ENCODE peak calls at places on chromosomes 16 and 17, in nine cellular contexts. One of them, this sample, is unnamed.

GRCh38 chr17:74424658-74425057 is 7.2 kb upstream of the GPRC5C start:
- DNase-seq in GM13977: no peak
- DNase-seq in kidney tubule cell: no peak
- DNase-seq in CD8-positive, alpha-beta T cell: no peak
- DNase-seq in neural crest cell: no peak
- DNase-seq in thoracic aorta: no peak
- DNase-seq in fibroblast of lung: no peak
- DNase-seq in activated CD8-positive, alpha-beta memory T cell treated with anti-CD3 and anti-CD28 coated beads, Interleukin-2, amount 50 U/mL, for 4 hours: no peak
- DNase-seq in Calu3: no peak
- DNase-seq in this sample: no peak

GRCh38 chr16:67030221-67030962 is 1.4 kb downstream of the CBFB start:
- DNase-seq in GM13977: no peak
- DNase-seq in kidney tubule cell: peak
- DNase-seq in CD8-positive, alpha-beta T cell: no peak
- DNase-seq in neural crest cell: no peak
- DNase-seq in thoracic aorta: no peak
- DNase-seq in fibroblast of lung: no peak
- DNase-seq in activated CD8-positive, alpha-beta memory T cell treated with anti-CD3 and anti-CD28 coated beads, Interleukin-2, amount 50 U/mL, for 4 hours: no peak
- DNase-seq in Calu3: no peak
- DNase-seq in this sample: no peak

GRCh38 chr16:27441276-27441675 is 39.3 kb downstream of the IL21R start:
- DNase-seq in GM13977: no peak
- DNase-seq in kidney tubule cell: no peak
- DNase-seq in CD8-positive, alpha-beta T cell: no peak
- DNase-seq in neural crest cell: no peak
- DNase-seq in thoracic aorta: no peak
- DNase-seq in fibroblast of lung: no peak
- DNase-seq in activated CD8-positive, alpha-beta memory T cell treated with anti-CD3 and anti-CD28 coated beads, Interleukin-2, amount 50 U/mL, for 4 hours: peak
- DNase-seq in Calu3: no peak
- DNase-seq in this sample: no peak

GRCh38 chr16:49739381-49739780 is 116.5 kb downstream of the ZNF423 start:
- DNase-seq in GM13977: no peak
- DNase-seq in kidney tubule cell: no peak
- DNase-seq in CD8-positive, alpha-beta T cell: no peak
- DNase-seq in neural crest cell: no peak
- DNase-seq in thoracic aorta: no peak
- DNase-seq in fibroblast of lung: no peak
- DNase-seq in activated CD8-positive, alpha-beta memory T cell treated with anti-CD3 and anti-CD28 coated beads, Interleukin-2, amount 50 U/mL, for 4 hours: no peak
- DNase-seq in Calu3: peak
- DNase-seq in this sample: no peak

GRCh38 chr17:61849674-61850073 is 13.7 kb downstream of the BRIP1 start:
- DNase-seq in GM13977: no peak
- DNase-seq in kidney tubule cell: no peak
- DNase-seq in CD8-positive, alpha-beta T cell: no peak
- DNase-seq in neural crest cell: no peak
- DNase-seq in thoracic aorta: no peak
- DNase-seq in fibroblast of lung: no peak
- DNase-seq in activated CD8-positive, alpha-beta memory T cell treated with anti-CD3 and anti-CD28 coated beads, Interleukin-2, amount 50 U/mL, for 4 hours: no peak
- DNase-seq in Calu3: no peak
- DNase-seq in this sample: peak

GRCh38 chr17:31433091-31433790 is 41.8 kb downstream of the RAB11FIP4 start:
- DNase-seq in GM13977: no peak
- DNase-seq in kidney tubule cell: no peak
- DNase-seq in CD8-positive, alpha-beta T cell: peak
- DNase-seq in neural crest cell: no peak
- DNase-seq in thoracic aorta: no peak
- DNase-seq in fibroblast of lung: no peak
- DNase-seq in activated CD8-positive, alpha-beta memory T cell treated with anti-CD3 and anti-CD28 coated beads, Interleukin-2, amount 50 U/mL, for 4 hours: peak
- DNase-seq in Calu3: no peak
- DNase-seq in this sample: no peak

GRCh38 chr17:42120161-42121065 is 754 bp downstream of the KAT2A start:
- DNase-seq in GM13977: peak
- DNase-seq in kidney tubule cell: no peak
- DNase-seq in CD8-positive, alpha-beta T cell: no peak
- DNase-seq in neural crest cell: peak
- DNase-seq in thoracic aorta: no peak
- DNase-seq in fibroblast of lung: no peak
- DNase-seq in activated CD8-positive, alpha-beta memory T cell treated with anti-CD3 and anti-CD28 coated beads, Interleukin-2, amount 50 U/mL, for 4 hours: no peak
- DNase-seq in Calu3: no peak
- DNase-seq in this sample: no peak

GRCh38 chr17:63419949-63420867 is 25.9 kb downstream of the CYB561 start:
- DNase-seq in GM13977: no peak
- DNase-seq in kidney tubule cell: no peak
- DNase-seq in CD8-positive, alpha-beta T cell: peak
- DNase-seq in neural crest cell: no peak
- DNase-seq in thoracic aorta: no peak
- DNase-seq in fibroblast of lung: no peak
- DNase-seq in activated CD8-positive, alpha-beta memory T cell treated with anti-CD3 and anti-CD28 coated beads, Interleukin-2, amount 50 U/mL, for 4 hours: no peak
- DNase-seq in Calu3: no peak
- DNase-seq in this sample: no peak

GRCh38 chr16:75061677-75062076 is 54.9 kb downstream of the LDHD start:
- DNase-seq in GM13977: no peak
- DNase-seq in kidney tubule cell: no peak
- DNase-seq in CD8-positive, alpha-beta T cell: no peak
- DNase-seq in neural crest cell: no peak
- DNase-seq in thoracic aorta: no peak
- DNase-seq in fibroblast of lung: no peak
- DNase-seq in activated CD8-positive, alpha-beta memory T cell treated with anti-CD3 and anti-CD28 coated beads, Interleukin-2, amount 50 U/mL, for 4 hours: no peak
- DNase-seq in Calu3: no peak
- DNase-seq in this sample: no peak

GRCh38 chr17:30230596-30231125 is 4.8 kb downstream of the SLC6A4 start:
- DNase-seq in GM13977: no peak
- DNase-seq in kidney tubule cell: peak
- DNase-seq in CD8-positive, alpha-beta T cell: no peak
- DNase-seq in neural crest cell: no peak
- DNase-seq in thoracic aorta: no peak
- DNase-seq in fibroblast of lung: no peak
- DNase-seq in activated CD8-positive, alpha-beta memory T cell treated with anti-CD3 and anti-CD28 coated beads, Interleukin-2, amount 50 U/mL, for 4 hours: no peak
- DNase-seq in Calu3: no peak
- DNase-seq in this sample: no peak

GRCh38 chr17:28199115-28199514 is 119.9 kb upstream of the TMEM97 start:
- DNase-seq in GM13977: no peak
- DNase-seq in kidney tubule cell: no peak
- DNase-seq in CD8-positive, alpha-beta T cell: no peak
- DNase-seq in neural crest cell: no peak
- DNase-seq in thoracic aorta: no peak
- DNase-seq in fibroblast of lung: no peak
- DNase-seq in activated CD8-positive, alpha-beta memory T cell treated with anti-CD3 and anti-CD28 coated beads, Interleukin-2, amount 50 U/mL, for 4 hours: no peak
- DNase-seq in Calu3: no peak
- DNase-seq in this sample: no peak

GRCh38 chr17:17749025-17749772 is 67.9 kb downstream of the RAI1 start:
- DNase-seq in GM13977: no peak
- DNase-seq in kidney tubule cell: no peak
- DNase-seq in CD8-positive, alpha-beta T cell: no peak
- DNase-seq in neural crest cell: no peak
- DNase-seq in thoracic aorta: no peak
- DNase-seq in fibroblast of lung: no peak
- DNase-seq in activated CD8-positive, alpha-beta memory T cell treated with anti-CD3 and anti-CD28 coated beads, Interleukin-2, amount 50 U/mL, for 4 hours: no peak
- DNase-seq in Calu3: no peak
- DNase-seq in this sample: no peak

GRCh38 chr16:28288117-28288516 is 4.2 kb upstream of the SBK1 start:
- DNase-seq in GM13977: no peak
- DNase-seq in kidney tubule cell: no peak
- DNase-seq in CD8-positive, alpha-beta T cell: no peak
- DNase-seq in neural crest cell: no peak
- DNase-seq in thoracic aorta: no peak
- DNase-seq in fibroblast of lung: no peak
- DNase-seq in activated CD8-positive, alpha-beta memory T cell treated with anti-CD3 and anti-CD28 coated beads, Interleukin-2, amount 50 U/mL, for 4 hours: no peak
- DNase-seq in Calu3: no peak
- DNase-seq in this sample: no peak

GRCh38 chr16:87464691-87465300 is 28.0 kb downstream of the ZCCHC14 start:
- DNase-seq in GM13977: peak
- DNase-seq in kidney tubule cell: peak
- DNase-seq in CD8-positive, alpha-beta T cell: peak
- DNase-seq in neural crest cell: no peak
- DNase-seq in thoracic aorta: peak
- DNase-seq in fibroblast of lung: peak
- DNase-seq in activated CD8-positive, alpha-beta memory T cell treated with anti-CD3 and anti-CD28 coated beads, Interleukin-2, amount 50 U/mL, for 4 hours: peak
- DNase-seq in Calu3: peak
- DNase-seq in this sample: peak

GRCh38 chr17:55267777-55268648 is 3.3 kb downstream of the HLF start:
- DNase-seq in GM13977: no peak
- DNase-seq in kidney tubule cell: no peak
- DNase-seq in CD8-positive, alpha-beta T cell: no peak
- DNase-seq in neural crest cell: no peak
- DNase-seq in thoracic aorta: no peak
- DNase-seq in fibroblast of lung: no peak
- DNase-seq in activated CD8-positive, alpha-beta memory T cell treated with anti-CD3 and anti-CD28 coated beads, Interleukin-2, amount 50 U/mL, for 4 hours: no peak
- DNase-seq in Calu3: no peak
- DNase-seq in this sample: no peak

GRCh38 chr16:75265911-75266701 is 14.7 kb upstream of the BCAR1 start:
- DNase-seq in GM13977: peak
- DNase-seq in kidney tubule cell: peak
- DNase-seq in CD8-positive, alpha-beta T cell: no peak
- DNase-seq in neural crest cell: peak
- DNase-seq in thoracic aorta: no peak
- DNase-seq in fibroblast of lung: no peak
- DNase-seq in activated CD8-positive, alpha-beta memory T cell treated with anti-CD3 and anti-CD28 coated beads, Interleukin-2, amount 50 U/mL, for 4 hours: no peak
- DNase-seq in Calu3: peak
- DNase-seq in this sample: peak

GRCh38 chr16:4513881-4514280 is 24.7 kb downstream of the CDIP1 start:
- DNase-seq in GM13977: no peak
- DNase-seq in kidney tubule cell: no peak
- DNase-seq in CD8-positive, alpha-beta T cell: no peak
- DNase-seq in neural crest cell: no peak
- DNase-seq in thoracic aorta: no peak
- DNase-seq in fibroblast of lung: no peak
- DNase-seq in activated CD8-positive, alpha-beta memory T cell treated with anti-CD3 and anti-CD28 coated beads, Interleukin-2, amount 50 U/mL, for 4 hours: no peak
- DNase-seq in Calu3: no peak
- DNase-seq in this sample: no peak

GRCh38 chr16:66459878-66460277 is 32.8 kb downstream of the BEAN1 start:
- DNase-seq in GM13977: no peak
- DNase-seq in kidney tubule cell: no peak
- DNase-seq in CD8-positive, alpha-beta T cell: no peak
- DNase-seq in neural crest cell: no peak
- DNase-seq in thoracic aorta: no peak
- DNase-seq in fibroblast of lung: peak
- DNase-seq in activated CD8-positive, alpha-beta memory T cell treated with anti-CD3 and anti-CD28 coated beads, Interleukin-2, amount 50 U/mL, for 4 hours: no peak
- DNase-seq in Calu3: no peak
- DNase-seq in this sample: peak

GRCh38 chr16:8055761-8056160 is 534.5 kb downstream of the TMEM114 start:
- DNase-seq in GM13977: no peak
- DNase-seq in kidney tubule cell: no peak
- DNase-seq in CD8-positive, alpha-beta T cell: no peak
- DNase-seq in neural crest cell: no peak
- DNase-seq in thoracic aorta: no peak
- DNase-seq in fibroblast of lung: no peak
- DNase-seq in activated CD8-positive, alpha-beta memory T cell treated with anti-CD3 and anti-CD28 coated beads, Interleukin-2, amount 50 U/mL, for 4 hours: no peak
- DNase-seq in Calu3: no peak
- DNase-seq in this sample: no peak

GRCh38 chr16:9969580-9969979 is 212.6 kb downstream of the GRIN2A start:
- DNase-seq in GM13977: no peak
- DNase-seq in kidney tubule cell: no peak
- DNase-seq in CD8-positive, alpha-beta T cell: no peak
- DNase-seq in neural crest cell: no peak
- DNase-seq in thoracic aorta: no peak
- DNase-seq in fibroblast of lung: no peak
- DNase-seq in activated CD8-positive, alpha-beta memory T cell treated with anti-CD3 and anti-CD28 coated beads, Interleukin-2, amount 50 U/mL, for 4 hours: no peak
- DNase-seq in Calu3: no peak
- DNase-seq in this sample: no peak

GRCh38 chr16:26993511-26993910 is 73.2 kb upstream of the C16orf82 start:
- DNase-seq in GM13977: no peak
- DNase-seq in kidney tubule cell: no peak
- DNase-seq in CD8-positive, alpha-beta T cell: no peak
- DNase-seq in neural crest cell: no peak
- DNase-seq in thoracic aorta: no peak
- DNase-seq in fibroblast of lung: peak
- DNase-seq in activated CD8-positive, alpha-beta memory T cell treated with anti-CD3 and anti-CD28 coated beads, Interleukin-2, amount 50 U/mL, for 4 hours: no peak
- DNase-seq in Calu3: no peak
- DNase-seq in this sample: no peak

GRCh38 chr16:69064789-69065313 is 40.6 kb upstream of the HAS3 start:
- DNase-seq in GM13977: no peak
- DNase-seq in kidney tubule cell: no peak
- DNase-seq in CD8-positive, alpha-beta T cell: no peak
- DNase-seq in neural crest cell: no peak
- DNase-seq in thoracic aorta: no peak
- DNase-seq in fibroblast of lung: no peak
- DNase-seq in activated CD8-positive, alpha-beta memory T cell treated with anti-CD3 and anti-CD28 coated beads, Interleukin-2, amount 50 U/mL, for 4 hours: no peak
- DNase-seq in Calu3: no peak
- DNase-seq in this sample: peak

GRCh38 chr16:46894011-46894672 is 10.0 kb downstream of the GPT2 start:
- DNase-seq in GM13977: no peak
- DNase-seq in kidney tubule cell: no peak
- DNase-seq in CD8-positive, alpha-beta T cell: no peak
- DNase-seq in neural crest cell: no peak
- DNase-seq in thoracic aorta: no peak
- DNase-seq in fibroblast of lung: peak
- DNase-seq in activated CD8-positive, alpha-beta memory T cell treated with anti-CD3 and anti-CD28 coated beads, Interleukin-2, amount 50 U/mL, for 4 hours: no peak
- DNase-seq in Calu3: no peak
- DNase-seq in this sample: no peak

GRCh38 chr16:65306313-65306712 is 184.4 kb upstream of the CDH11 start:
- DNase-seq in GM13977: no peak
- DNase-seq in kidney tubule cell: no peak
- DNase-seq in CD8-positive, alpha-beta T cell: no peak
- DNase-seq in neural crest cell: no peak
- DNase-seq in thoracic aorta: no peak
- DNase-seq in fibroblast of lung: no peak
- DNase-seq in activated CD8-positive, alpha-beta memory T cell treated with anti-CD3 and anti-CD28 coated beads, Interleukin-2, amount 50 U/mL, for 4 hours: no peak
- DNase-seq in Calu3: no peak
- DNase-seq in this sample: no peak

GRCh38 chr17:42613699-42614295 is 4.3 kb downstream of the TUBG1 start:
- DNase-seq in GM13977: no peak
- DNase-seq in kidney tubule cell: no peak
- DNase-seq in CD8-positive, alpha-beta T cell: no peak
- DNase-seq in neural crest cell: no peak
- DNase-seq in thoracic aorta: no peak
- DNase-seq in fibroblast of lung: no peak
- DNase-seq in activated CD8-positive, alpha-beta memory T cell treated with anti-CD3 and anti-CD28 coated beads, Interleukin-2, amount 50 U/mL, for 4 hours: no peak
- DNase-seq in Calu3: no peak
- DNase-seq in this sample: no peak

GRCh38 chr17:71417142-71417541 is 703.7 kb upstream of the SOX9 start:
- DNase-seq in GM13977: no peak
- DNase-seq in kidney tubule cell: no peak
- DNase-seq in CD8-positive, alpha-beta T cell: no peak
- DNase-seq in neural crest cell: no peak
- DNase-seq in thoracic aorta: no peak
- DNase-seq in fibroblast of lung: no peak
- DNase-seq in activated CD8-positive, alpha-beta memory T cell treated with anti-CD3 and anti-CD28 coated beads, Interleukin-2, amount 50 U/mL, for 4 hours: no peak
- DNase-seq in Calu3: no peak
- DNase-seq in this sample: no peak

GRCh38 chr17:47013341-47013740 is 34.3 kb upstream of the RPRML start:
- DNase-seq in GM13977: no peak
- DNase-seq in kidney tubule cell: peak
- DNase-seq in CD8-positive, alpha-beta T cell: no peak
- DNase-seq in neural crest cell: no peak
- DNase-seq in thoracic aorta: no peak
- DNase-seq in fibroblast of lung: peak
- DNase-seq in activated CD8-positive, alpha-beta memory T cell treated with anti-CD3 and anti-CD28 coated beads, Interleukin-2, amount 50 U/mL, for 4 hours: no peak
- DNase-seq in Calu3: no peak
- DNase-seq in this sample: no peak

This sample was measured in iris pigment epithelial cell.